ENCODE peak calls at places on chromosomes 3 and 15, in four cellular contexts. N is stimulated activated CD8-positive, alpha-beta memory T cell treated with anti-CD3 and anti-CD28 coated beads, Interleukin-7, amount 100 ng/mL, for 1 hour; W is nephron progenitor cell; O is HTR-8/SVneo. M is an unnamed sample.

GRCh38 chr15:79433610-79434009 is 1.5 kb downstream of the MINAR1 start:
- DNase-seq in N (no peak), W (peak), O (no peak), M (peak)

GRCh38 chr3:97719156-97719821 is 45.3 kb upstream of the ARL6 start:
- DNase-seq in N (peak), W (peak), O (peak), M (peak)

GRCh38 chr15:32936283-32936918 is 218.6 kb downstream of the GREM1 start:
- DNase-seq in N (no peak), W (no peak), O (peak), M (no peak)

GRCh38 chr3:49745986-49746385 is 22.2 kb upstream of the GMPPB start:
- DNase-seq in N (no peak), W (no peak), O (no peak), M (no peak)

GRCh38 chr3:149315694-149316093 is 17.7 kb downstream of the TM4SF18 start:
- DNase-seq in N (no peak), W (no peak), O (no peak), M (no peak)

GRCh38 chr3:74267126-74267525 is 347.3 kb downstream of the CNTN3 start:
- DNase-seq in N (no peak), W (no peak), O (no peak), M (no peak)

GRCh38 chr15:52523192-52523591 is 5.5 kb downstream of the MYO5A start:
- DNase-seq in N (no peak), W (no peak), O (no peak), M (no peak)

GRCh38 chr3:152331018-152331541 is 62.4 kb downstream of the MBNL1 start:
- DNase-seq in N (no peak), W (no peak), O (peak), M (no peak)

GRCh38 chr15:46938169-46938568 is 779.1 kb upstream of the SEMA6D start:
- DNase-seq in N (no peak), W (no peak), O (no peak), M (no peak)

GRCh38 chr3:69484507-69485393 is 98.9 kb upstream of the FRMD4B start:
- DNase-seq in N (no peak), W (peak), O (no peak), M (no peak)

GRCh38 chr3:8793242-8793641 is 23.8 kb upstream of the OXTR start:
- DNase-seq in N (no peak), W (no peak), O (no peak), M (no peak)

GRCh38 chr3:36362973-36363372 is 17.3 kb upstream of the STAC start:
- DNase-seq in N (no peak), W (no peak), O (peak), M (no peak)

GRCh38 chr3:149352556-149352955 is 19.1 kb upstream of the TM4SF18 start:
- DNase-seq in N (no peak), W (peak), O (peak), M (peak)

GRCh38 chr3:77038468-77038927 is 1.4 kb upstream of the ROBO2 start:
- DNase-seq in N (no peak), W (peak), O (peak), M (peak)